ENCODE peak calls at places on chromosome 1, in four cellular contexts. A is IMR-90, N is neural progenitor cell, E is keratinocyte. Y is an unnamed sample.

GRCh38 chr1:226548281-226549093 is at the start of gene STUM:
- DNase-seq in A (peak), N (peak), E (no peak), Y (no peak)

GRCh38 chr1:2520806-2521205 is 5.6 kb downstream of the PANK4 start:
- DNase-seq in A (no peak), N (no peak), E (no peak), Y (no peak)

GRCh38 chr1:204320413-204320812 is 39.3 kb downstream of the PLEKHA6 start:
- DNase-seq in A (peak), N (no peak), E (no peak), Y (no peak)

GRCh38 chr1:245856944-245857531 is 650.0 kb downstream of the SMYD3 start:
- DNase-seq in A (peak), N (no peak), E (no peak), Y (no peak)

GRCh38 chr1:177779325-177779965 is 190.4 kb downstream of the SEC16B start:
- DNase-seq in A (no peak), N (peak), E (no peak), Y (no peak)

GRCh38 chr1:236176337-236177336 is 34.3 kb downstream of the GPR137B start:
- DNase-seq in A (peak), N (no peak), E (no peak), Y (no peak)

GRCh38 chr1:34763142-34763781 is 3.7 kb downstream of the GJB4 start:
- DNase-seq in A (peak), N (no peak), E (peak), Y (no peak)

GRCh38 chr1:15760520-15761211 is 2.1 kb downstream of the FBLIM1 start:
- DNase-seq in A (peak), N (peak), E (no peak), Y (no peak)

GRCh38 chr1:44031051-44031899 is at the start of gene SLC6A9:
- DNase-seq in A (peak), N (peak), E (peak), Y (peak)

GRCh38 chr1:68230901-68231626 is 1.3 kb downstream of the WLS start:
- DNase-seq in A (no peak), N (peak), E (no peak), Y (no peak)

GRCh38 chr1:32142446-32143301 is 34.8 kb downstream of the KPNA6 start:
- DNase-seq in A (peak), N (no peak), E (no peak), Y (no peak)

GRCh38 chr1:154154053-154154452 is 820 bp downstream of the NUP210L start:
- DNase-seq in A (no peak), N (no peak), E (no peak), Y (no peak)
- H3K4me2 ChIP-seq in A (no peak), N (no peak), E (no peak), Y (no peak)

GRCh38 chr1:27234054-27234882 is at the start of gene WDTC1:
- DNase-seq in A (peak), N (peak), E (peak), Y (peak)

GRCh38 chr1:27237112-27237511 is 2.7 kb downstream of the WDTC1 start:
- DNase-seq in A (no peak), N (no peak), E (no peak), Y (no peak)

GRCh38 chr1:27238032-27238431 is 3.6 kb downstream of the WDTC1 start:
- DNase-seq in A (no peak), N (no peak), E (no peak), Y (no peak)

GRCh38 chr1:27233677-27234053 is 767 bp upstream of the WDTC1 start:
- DNase-seq in A (no peak), N (no peak), E (no peak), Y (no peak)

DNA sequence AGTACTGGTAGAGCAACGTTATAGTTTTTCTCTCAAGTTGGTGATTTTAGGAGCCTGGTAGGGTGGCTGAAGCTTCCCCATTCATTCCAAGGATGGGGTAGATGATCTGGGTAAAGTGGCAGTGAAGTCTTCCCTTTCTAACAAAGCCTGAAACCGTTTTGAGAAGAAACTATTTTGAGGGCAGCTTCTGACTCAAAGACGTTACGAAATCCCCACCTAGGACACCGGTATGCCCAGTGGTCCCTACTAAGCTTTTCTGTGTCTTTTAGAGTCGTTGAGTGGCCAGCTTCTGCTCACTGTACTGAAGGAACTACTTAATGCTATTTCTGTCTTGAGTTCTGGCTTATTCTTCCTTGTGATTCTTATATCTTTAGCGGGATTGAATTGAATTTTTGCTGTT is 1.4 kb downstream of the WDTC1 start:
- DNase-seq in A (peak), N (peak), E (no peak), Y (no peak)
- H2AFZ ChIP-seq in A (peak), N (no peak), E (no peak), Y (peak)

DNA sequence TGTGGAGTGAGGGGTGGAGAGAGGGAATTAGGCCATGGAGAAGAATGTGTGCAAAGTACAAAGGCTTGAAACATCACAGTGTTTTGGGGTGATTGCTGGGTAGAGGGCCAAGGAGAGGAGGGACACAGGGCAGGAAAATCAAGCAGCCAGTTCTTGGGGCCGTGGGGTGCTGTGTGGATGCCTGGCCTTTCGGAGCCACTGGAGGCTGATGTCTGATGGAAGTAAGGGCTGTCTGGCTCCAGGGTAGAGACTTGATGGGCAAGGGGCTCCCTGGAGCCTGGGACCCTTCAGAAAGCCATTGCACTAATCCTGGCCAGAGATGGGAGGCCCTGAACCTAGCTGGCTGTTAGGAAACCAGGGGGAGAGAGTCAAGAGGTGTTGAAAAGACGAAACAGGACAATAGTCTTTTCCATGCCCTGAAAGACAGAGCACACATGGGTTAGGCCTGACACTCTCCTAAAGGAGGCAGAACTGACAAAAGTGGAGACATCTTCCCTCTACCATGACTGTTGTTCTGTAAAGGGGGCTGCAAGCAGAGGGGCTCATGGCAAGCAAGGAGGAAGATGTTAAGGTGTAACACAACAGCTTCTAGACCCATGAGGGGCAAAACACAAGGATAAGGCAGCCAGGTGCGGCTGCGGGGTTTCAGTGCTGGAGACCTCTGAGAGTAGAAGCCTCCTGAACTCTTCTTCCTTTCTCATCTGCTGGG is 21.0 kb downstream of the ATF3 start:
- DNase-seq in A (no peak), N (no peak), E (no peak), Y (no peak)
- H3K4me2 ChIP-seq in A (no peak), N (no peak), E (no peak), Y (no peak)

GRCh38 chr1:110856410-110856809 is 16.5 kb upstream of the CD53 start:
- DNase-seq in A (no peak), N (no peak), E (no peak), Y (no peak)

GRCh38 chr1:110860174-110860573 is 12.8 kb upstream of the CD53 start:
- DNase-seq in A (no peak), N (no peak), E (no peak), Y (no peak)

GRCh38 chr1:110859062-110859461 is 13.9 kb upstream of the CD53 start:
- DNase-seq in A (no peak), N (no peak), E (no peak), Y (no peak)

GRCh38 chr1:110857964-110858948 is 14.7 kb upstream of the CD53 start:
- DNase-seq in A (no peak), N (no peak), E (no peak), Y (no peak)
- H2AFZ ChIP-seq in A (no peak), N (no peak), E (no peak), Y (no peak)

DNA sequence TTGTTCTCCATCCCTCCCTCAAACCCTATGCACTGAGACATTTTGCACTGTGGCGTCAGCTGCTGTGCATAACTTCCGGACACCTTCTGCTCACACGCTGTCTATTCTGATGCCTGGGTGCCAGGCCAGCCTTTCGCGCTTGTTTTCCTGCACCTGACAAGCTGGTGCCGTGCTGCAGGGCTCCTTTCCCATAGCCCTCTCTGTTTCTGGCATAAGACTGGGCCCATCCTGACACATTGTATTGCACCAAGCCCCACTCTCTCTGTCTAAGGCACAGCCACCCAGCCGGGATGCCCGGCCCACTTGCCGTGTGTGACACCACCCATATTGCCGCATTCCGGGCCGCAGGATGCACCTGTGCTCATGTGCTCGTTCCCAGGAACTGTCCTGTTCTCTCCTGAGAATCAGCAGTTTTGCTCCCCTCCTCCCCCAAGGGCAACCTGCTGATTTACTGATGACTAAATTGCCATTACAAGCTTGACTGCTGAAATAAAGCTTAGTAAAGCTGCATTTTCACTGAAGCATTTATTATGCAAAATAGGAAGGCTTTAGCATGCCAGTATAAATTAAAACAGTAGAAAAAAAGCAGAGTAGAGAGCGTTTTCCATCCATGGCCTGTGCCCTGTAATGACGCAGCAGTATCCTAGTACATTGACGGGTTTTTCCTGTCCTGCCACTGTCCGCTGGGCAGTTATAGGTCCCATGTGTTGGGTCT is 88.0 kb downstream of the CD247 start:
- DNase-seq in A (no peak), N (no peak), E (no peak), Y (no peak)
- H3K4me2 ChIP-seq in A (no peak), N (peak), E (no peak), Y (no peak)

GRCh38 chr1:5993553-5994510 is 1.6 kb upstream of the NPHP4 start:
- DNase-seq in A (no peak), N (no peak), E (no peak), Y (no peak)
- H2AFZ ChIP-seq in A (peak), N (no peak), E (peak), Y (peak)